ENCODE peak calls at places on chromosomes 3 and 15, in four cellular contexts. One of them, this sample, is unnamed.

GRCh38 chr15:63155486-63155885 is 1.8 kb downstream of the RPS27L start:
- DNase-seq in H4: no peak
- DNase-seq in astrocyte of the cerebellum: no peak
- DNase-seq in T-helper 17 cell: no peak
- DNase-seq in this sample: no peak

GRCh38 chr3:184380210-184380626 is 364 bp downstream of the CHRD start:
- DNase-seq in T-helper 17 cell: no peak
- DNase-seq in astrocyte of the cerebellum: no peak
- DNase-seq in H4: no peak
- DNase-seq in this sample: no peak

GRCh38 chr15:45106002-45106790 is 7.8 kb downstream of the DUOX2 start:
- DNase-seq in astrocyte of the cerebellum: no peak
- DNase-seq in H4: no peak
- DNase-seq in T-helper 17 cell: no peak
- DNase-seq in this sample: no peak

GRCh38 chr3:139975592-139976360 is 40.8 kb downstream of the CLSTN2 start:
- DNase-seq in astrocyte of the cerebellum: no peak
- DNase-seq in T-helper 17 cell: no peak
- DNase-seq in H4: no peak
- DNase-seq in this sample: no peak

GRCh38 chr3:183085634-183086390 is 13.5 kb downstream of the MCCC1 start:
- DNase-seq in astrocyte of the cerebellum: no peak
- DNase-seq in T-helper 17 cell: no peak
- DNase-seq in H4: peak
- DNase-seq in this sample: no peak

GRCh38 chr3:129549006-129549800 is 6.2 kb downstream of the H1-8 start:
- DNase-seq in astrocyte of the cerebellum: no peak
- DNase-seq in T-helper 17 cell: no peak
- DNase-seq in H4: no peak
- DNase-seq in this sample: peak

GRCh38 chr15:81296673-81297072 is 27.3 kb downstream of the STARD5 start:
- DNase-seq in T-helper 17 cell: peak
- DNase-seq in H4: peak
- DNase-seq in astrocyte of the cerebellum: no peak
- DNase-seq in this sample: no peak

GRCh38 chr15:94002026-94002425 is 229.3 kb upstream of the MCTP2 start:
- DNase-seq in astrocyte of the cerebellum: no peak
- DNase-seq in H4: no peak
- DNase-seq in T-helper 17 cell: no peak
- DNase-seq in this sample: no peak

GRCh38 chr3:112604536-112604935 is 36.4 kb downstream of the CCDC80 start:
- DNase-seq in H4: peak
- DNase-seq in T-helper 17 cell: no peak
- DNase-seq in astrocyte of the cerebellum: peak
- DNase-seq in this sample: no peak

GRCh38 chr3:14391033-14391432 is 11.4 kb upstream of the SLC6A6 start:
- DNase-seq in H4: no peak
- DNase-seq in astrocyte of the cerebellum: no peak
- DNase-seq in T-helper 17 cell: no peak
- DNase-seq in this sample: no peak

GRCh38 chr3:28726840-28727239 is 378.2 kb upstream of the AZI2 start:
- DNase-seq in T-helper 17 cell: no peak
- DNase-seq in astrocyte of the cerebellum: no peak
- DNase-seq in H4: peak
- DNase-seq in this sample: no peak

GRCh38 chr3:9448643-9449042 is 51.2 kb downstream of the SETD5 start:
- DNase-seq in T-helper 17 cell: no peak
- DNase-seq in astrocyte of the cerebellum: no peak
- DNase-seq in H4: no peak
- DNase-seq in this sample: no peak

GRCh38 chr15:77347197-77347596 is 72.7 kb downstream of the PEAK1 start:
- DNase-seq in T-helper 17 cell: no peak
- DNase-seq in astrocyte of the cerebellum: no peak
- DNase-seq in H4: no peak
- DNase-seq in this sample: peak

GRCh38 chr3:12454808-12455121 is 29.5 kb upstream of the TSEN2 start:
- DNase-seq in astrocyte of the cerebellum: no peak
- DNase-seq in H4: no peak
- DNase-seq in T-helper 17 cell: no peak
- DNase-seq in this sample: no peak

GRCh38 chr15:80893777-80894176 is 95.8 kb downstream of the MESD start:
- DNase-seq in T-helper 17 cell: no peak
- DNase-seq in astrocyte of the cerebellum: no peak
- DNase-seq in H4: no peak
- DNase-seq in this sample: peak

GRCh38 chr3:47109393-47109792 is 54.5 kb downstream of the SETD2 start:
- DNase-seq in T-helper 17 cell: no peak
- DNase-seq in H4: no peak
- DNase-seq in astrocyte of the cerebellum: no peak
- DNase-seq in this sample: no peak

GRCh38 chr3:25455316-25456232 is 27.5 kb downstream of the RARB start:
- DNase-seq in astrocyte of the cerebellum: no peak
- DNase-seq in T-helper 17 cell: no peak
- DNase-seq in H4: no peak
- DNase-seq in this sample: no peak

GRCh38 chr15:70835415-70835814 is 18.5 kb downstream of the LARP6 start:
- DNase-seq in T-helper 17 cell: no peak
- DNase-seq in astrocyte of the cerebellum: no peak
- DNase-seq in H4: no peak
- DNase-seq in this sample: no peak

GRCh38 chr3:73069775-73070444 is 8.5 kb downstream of the EBLN2 start:
- DNase-seq in T-helper 17 cell: no peak
- DNase-seq in H4: no peak
- DNase-seq in astrocyte of the cerebellum: no peak
- DNase-seq in this sample: no peak

GRCh38 chr3:18580268-18580667 is 155.1 kb upstream of the SATB1 start:
- DNase-seq in H4: no peak
- DNase-seq in T-helper 17 cell: no peak
- DNase-seq in astrocyte of the cerebellum: no peak
- DNase-seq in this sample: no peak

GRCh38 chr3:64352596-64352989 is 127.3 kb upstream of the PRICKLE2 start:
- DNase-seq in T-helper 17 cell: no peak
- DNase-seq in astrocyte of the cerebellum: no peak
- DNase-seq in H4: peak
- DNase-seq in this sample: no peak

GRCh38 chr3:79767953-79768282 is at the start of gene ROBO1:
- DNase-seq in astrocyte of the cerebellum: no peak
- DNase-seq in H4: no peak
- DNase-seq in T-helper 17 cell: no peak
- DNase-seq in this sample: no peak

GRCh38 chr3:194573680-194574437 is 59.4 kb downstream of the TMEM44 start:
- DNase-seq in H4: peak
- DNase-seq in T-helper 17 cell: no peak
- DNase-seq in astrocyte of the cerebellum: no peak
- DNase-seq in this sample: no peak

GRCh38 chr3:37810788-37811187 is 50.9 kb upstream of the CTDSPL start:
- DNase-seq in H4: no peak
- DNase-seq in astrocyte of the cerebellum: no peak
- DNase-seq in T-helper 17 cell: no peak
- DNase-seq in this sample: no peak